ENCODE peak calls at places on chromosomes 1 and 21, in five cellular contexts. C is psoas muscle; I is stimulated activated CD4-positive, alpha-beta T cell treated with anti-CD3 and anti-CD28 coated beads, TNF-alpha, amount 100 ng/mL, for 1 hour; E is SW480; K is heart right ventricle. G is an unnamed sample.

GRCh38 chr1:160520582-160520981 is 2.5 kb downstream of the SLAMF6 start:
- DNase-seq in C (no peak), I (no peak), E (peak; percentile 43), K (no peak), G (no peak)

GRCh38 chr1:45001011-45001481 is 10.1 kb downstream of the HECTD3 start:
- DNase-seq in C (no peak), I (no peak), E (no peak), K (no peak), G (no peak)

GRCh38 chr1:39919545-39919944 is 17.8 kb upstream of the MYCL start:
- DNase-seq in C (no peak), I (no peak), E (peak; percentile 72), K (no peak), G (no peak)

GRCh38 chr1:209587778-209588177 is 4.3 kb downstream of the CAMK1G start:
- DNase-seq in C (no peak), I (no peak), E (peak; percentile 20), K (no peak), G (no peak)

GRCh38 chr1:221045842-221046831 is 166.9 kb downstream of the HLX start:
- DNase-seq in C (no peak), I (no peak), E (no peak), K (no peak), G (no peak)

GRCh38 chr1:48203287-48203900 is 19.1 kb upstream of the SLC5A9 start:
- DNase-seq in C (no peak), I (no peak), E (peak; percentile 44), K (no peak), G (no peak)

GRCh38 chr1:222709700-222710153 is 2.6 kb downstream of the AIDA start:
- DNase-seq in C (no peak), I (no peak), E (no peak), K (no peak), G (no peak)

GRCh38 chr1:25562101-25562927 is 18.9 kb downstream of the LDLRAP1 start:
- DNase-seq in C (no peak), I (peak; percentile 79), E (no peak), K (no peak), G (no peak)

GRCh38 chr1:51331206-51332100 is 1.1 kb upstream of the TTC39A start:
- DNase-seq in C (no peak), I (no peak), E (peak; percentile 84), K (peak; percentile 30), G (no peak)

GRCh38 chr1:28887835-28888682 is 26.3 kb upstream of the EPB41 start:
- DNase-seq in C (no peak), I (no peak), E (no peak), K (peak; percentile 50), G (peak; percentile 80)

GRCh38 chr1:36128905-36129206 is 3.8 kb upstream of the COL8A2 start:
- DNase-seq in C (no peak), I (no peak), E (no peak), K (no peak), G (no peak)

GRCh38 chr1:157412308-157412707 is 140.0 kb downstream of the FCRL5 start:
- DNase-seq in C (no peak), I (no peak), E (no peak), K (no peak), G (no peak)

GRCh38 chr1:179229214-179230140 is at the start of gene ABL2:
- DNase-seq in C (peak; percentile 33), I (no peak), E (peak; percentile 39), K (peak; percentile 39), G (peak; percentile 78)

GRCh38 chr1:63205776-63206175 is 116.6 kb upstream of the FOXD3 start:
- DNase-seq in C (no peak), I (no peak), E (no peak), K (no peak), G (no peak)

GRCh38 chr1:36384542-36385409 is 948 bp downstream of the STK40 start:
- DNase-seq in C (peak; percentile 53), I (no peak), E (peak; percentile 85), K (peak; percentile 47), G (peak; percentile 87)

GRCh38 chr1:151840421-151840820 is 801 bp upstream of the C2CD4D start:
- DNase-seq in C (no peak), I (no peak), E (peak; percentile 25), K (no peak), G (no peak)

GRCh38 chr1:109392788-109393580 is 4.7 kb downstream of the SORT1 start:
- DNase-seq in C (peak; percentile 60), I (no peak), E (peak; percentile 51), K (peak; percentile 76), G (peak; percentile 75)

GRCh38 chr1:167223144-167224103 is 2.7 kb downstream of the POU2F1 start:
- DNase-seq in C (no peak), I (no peak), E (peak; percentile 22), K (no peak), G (no peak)

GRCh38 chr21:45049725-45050359 is 24.5 kb upstream of the ADARB1 start:
- DNase-seq in C (peak; percentile 66), I (no peak), E (no peak), K (no peak), G (no peak)

GRCh38 chr1:2466834-2467554 is 9.1 kb upstream of the PLCH2 start:
- DNase-seq in C (no peak), I (no peak), E (no peak), K (no peak), G (no peak)

GRCh38 chr1:80054129-80054528 is 1047.6 kb upstream of the ADGRL4 start:
- DNase-seq in C (no peak), I (no peak), E (peak; percentile 32), K (no peak), G (no peak)

GRCh38 chr21:44942566-44942965 is 2.7 kb downstream of the SLX9 start:
- DNase-seq in C (no peak), I (no peak), E (no peak), K (no peak), G (no peak)

GRCh38 chr1:37479255-37480124 is 5.1 kb downstream of the ZC3H12A start:
- DNase-seq in C (peak; percentile 92), I (peak; percentile 82), E (peak; percentile 95), K (peak; percentile 64), G (peak; percentile 91)

GRCh38 chr1:31736675-31737074 is 27.5 kb downstream of the ADGRB2 start:
- DNase-seq in C (peak; percentile 23), I (no peak), E (peak; percentile 42), K (no peak), G (no peak)

GRCh38 chr1:192984058-192984457 is 75.1 kb downstream of the UCHL5 start:
- DNase-seq in C (no peak), I (no peak), E (no peak), K (no peak), G (no peak)

GRCh38 chr1:179770887-179771502 is 27.9 kb downstream of the FAM163A start:
- DNase-seq in C (no peak), I (no peak), E (no peak), K (no peak), G (no peak)

GRCh38 chr1:89363196-89363595 is 663 bp upstream of the GBP6 start:
- DNase-seq in C (no peak), I (no peak), E (no peak), K (no peak), G (no peak)

GRCh38 chr1:8104278-8105236 is 78.4 kb upstream of the ERRFI1 start:
- DNase-seq in C (no peak), I (no peak), E (no peak), K (no peak), G (no peak)

GRCh38 chr1:201501144-201501543 is 5.8 kb downstream of the CSRP1 start:
- DNase-seq in C (no peak), I (no peak), E (no peak), K (no peak), G (no peak)

GRCh38 chr1:225848044-225848955 is 33.9 kb downstream of the TMEM63A start:
- DNase-seq in C (no peak), I (no peak), E (no peak), K (peak; percentile 49), G (no peak)

GRCh38 chr1:201302168-201302896 is 19.0 kb downstream of the PKP1 start:
- DNase-seq in C (no peak), I (no peak), E (no peak), K (no peak), G (no peak)

GRCh38 chr1:216766633-216767325 is 43.5 kb upstream of the ESRRG start:
- DNase-seq in C (no peak), I (no peak), E (no peak), K (no peak), G (no peak)

GRCh38 chr1:245172026-245172425 is 17.2 kb downstream of the KIF26B start:
- DNase-seq in C (no peak), I (no peak), E (no peak), K (no peak), G (no peak)

GRCh38 chr1:12069616-12070244 is 6.6 kb downstream of the TNFRSF8 start:
- DNase-seq in C (no peak), I (no peak), E (no peak), K (no peak), G (no peak)

GRCh38 chr1:68449901-68450300 is at the start of gene RPE65:
- DNase-seq in C (no peak), I (no peak), E (no peak), K (no peak), G (no peak)

GRCh38 chr1:222276062-222276461 is 271.8 kb downstream of the HHIPL2 start:
- DNase-seq in C (no peak), I (no peak), E (no peak), K (no peak), G (no peak)